ENCODE peak calls at places on chromosome 17, in four cellular contexts. F is cardiac fibroblast, L is endothelial cell, O is thoracic aorta. A is an unnamed sample.

GRCh38 chr17:81332949-81333570 is 38.0 kb upstream of the SLC38A10 start:
- DNase-seq in F (no peak), L (no peak), O (no peak), A (no peak)

GRCh38 chr17:57255182-57255775 is 1.0 kb upstream of the MSI2 start:
- DNase-seq in O (no peak), L (no peak), F (no peak), A (no peak)

GRCh38 chr17:42578282-42578869 is 847 bp upstream of the PSMC3IP start:
- DNase-seq in F (peak), L (peak), O (no peak), A (peak)

GRCh38 chr17:49967621-49968379 is 1.2 kb upstream of the DLX4 start:
- DNase-seq in L (no peak), F (no peak), O (no peak), A (no peak)

GRCh38 chr17:80813318-80813717 is 178.3 kb upstream of the CHMP6 start:
- DNase-seq in L (no peak), F (no peak), O (no peak), A (no peak)

GRCh38 chr17:27954521-27955495 is 61.6 kb upstream of the LYRM9 start:
- DNase-seq in O (no peak), L (no peak), F (no peak), A (no peak)

GRCh38 chr17:7393613-7394451 is 493 bp downstream of the PLSCR3 start:
- DNase-seq in F (no peak), O (no peak), L (no peak), A (peak)

GRCh38 chr17:35807371-35808144 is 1.7 kb upstream of the TAF15 start:
- DNase-seq in O (no peak), L (no peak), F (peak), A (no peak)

GRCh38 chr17:77375917-77376651 is 235.3 kb downstream of the SEC14L1 start:
- DNase-seq in O (no peak), L (no peak), F (peak), A (no peak)

GRCh38 chr17:75684249-75684648 is 17.1 kb downstream of the SAP30BP start:
- DNase-seq in L (no peak), O (no peak), F (no peak), A (no peak)

GRCh38 chr17:75681289-75681688 is 14.2 kb downstream of the SAP30BP start:
- DNase-seq in L (no peak), F (peak), O (no peak), A (no peak)

GRCh38 chr17:75679706-75680201 is 12.6 kb downstream of the SAP30BP start:
- DNase-seq in F (peak), L (no peak), O (no peak), A (no peak)

GRCh38 chr17:75683467-75684041 is 16.4 kb downstream of the SAP30BP start:
- DNase-seq in L (no peak), O (no peak), F (no peak), A (no peak)

DNA sequence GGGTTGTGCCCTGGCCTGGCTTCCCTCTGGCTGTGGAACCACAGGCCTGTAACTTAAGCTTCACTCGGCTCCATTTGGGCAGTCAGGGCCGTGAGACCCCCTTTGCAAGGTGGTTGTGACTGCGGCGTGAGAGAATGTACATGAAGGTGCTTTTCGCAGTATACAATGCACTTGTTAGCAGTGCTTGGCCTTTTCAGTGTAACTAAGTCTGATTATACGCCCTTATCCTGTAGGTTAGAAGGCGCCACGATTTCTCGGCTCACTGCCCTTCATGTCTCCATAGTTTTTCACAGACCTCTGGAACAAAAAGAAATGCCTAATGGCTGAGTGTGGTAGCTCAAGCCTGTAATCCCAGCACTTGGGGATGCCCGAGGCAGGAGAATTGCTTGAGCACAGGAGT is 13.3 kb downstream of the SAP30BP start:
- DNase-seq in O (no peak), F (no peak), L (no peak), A (no peak)
- TF ChIP-seq CTCF in O (no peak), F (no peak), L (no peak), A (no peak)

DNA sequence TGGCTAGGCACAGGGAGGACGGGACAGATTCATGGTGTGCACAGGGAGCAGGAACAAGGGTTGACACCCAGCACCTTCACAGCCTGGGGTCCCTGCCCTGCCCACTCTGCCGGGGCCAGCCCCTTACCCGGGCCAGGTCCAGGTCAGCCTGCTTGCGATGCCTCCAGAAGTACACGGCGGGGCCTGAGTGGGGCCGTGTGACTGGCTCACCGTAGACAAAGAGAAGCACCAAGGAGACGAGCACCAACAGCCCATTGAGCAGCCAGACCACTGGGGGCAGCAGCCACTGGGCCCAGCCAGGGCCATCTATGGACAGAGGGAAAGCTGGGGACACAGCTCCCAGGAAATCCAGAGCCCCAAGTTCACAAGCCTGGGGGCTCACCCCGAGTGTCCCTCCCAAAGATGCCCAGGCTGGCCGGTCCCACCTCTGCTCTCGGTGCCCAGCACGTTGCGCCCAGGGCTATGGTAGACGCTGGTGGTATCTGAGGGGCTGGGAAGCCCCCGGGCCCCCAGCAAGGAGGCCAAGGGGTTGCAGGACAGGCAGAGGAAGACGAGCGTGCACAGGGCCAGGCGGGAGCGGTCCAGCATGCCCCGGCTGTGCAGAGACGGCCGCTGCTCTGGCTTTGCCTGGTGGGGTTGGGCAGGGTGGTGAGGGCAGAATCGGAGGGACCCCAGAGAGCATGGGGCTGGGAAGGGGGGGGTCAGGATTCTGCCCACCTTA is 19.8 kb downstream of the SREBF1 start:
- DNase-seq in L (no peak), F (no peak), O (no peak), A (no peak)
- TF ChIP-seq CTCF in L (no peak), F (peak), O (no peak), A (no peak)

DNA sequence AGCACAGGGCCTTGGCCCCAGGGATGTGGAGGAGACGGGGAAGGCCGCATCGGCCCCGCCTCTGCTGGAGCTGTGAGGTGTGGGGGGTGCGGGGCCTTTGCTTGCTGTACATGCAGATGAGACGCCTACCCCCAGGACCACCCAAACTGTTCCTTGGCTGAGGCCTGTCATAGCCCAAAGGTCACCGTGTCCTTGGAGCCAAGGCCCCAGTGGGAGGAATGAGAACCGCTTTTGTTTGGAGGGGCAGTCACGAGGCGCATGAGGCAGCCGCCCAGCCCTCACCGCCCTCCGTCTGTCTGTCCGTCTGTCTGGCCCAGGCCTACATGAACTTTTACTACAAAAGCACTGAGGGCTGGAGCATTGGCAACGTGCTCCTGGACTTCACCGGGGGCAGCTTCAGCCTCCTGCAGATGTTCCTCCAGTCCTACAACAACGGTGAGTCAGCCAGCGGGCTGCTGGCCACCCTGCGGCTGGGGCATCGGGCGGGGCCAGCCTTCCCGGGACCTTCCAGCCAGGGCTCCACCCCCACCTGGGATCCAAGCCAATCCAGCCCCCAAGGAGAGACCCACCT is 8.8 kb downstream of the TAX1BP3 start:
- DNase-seq in O (peak), L (no peak), F (peak), A (no peak)
- TF ChIP-seq CTCF in O (peak), L (no peak), F (peak), A (no peak)

DNA sequence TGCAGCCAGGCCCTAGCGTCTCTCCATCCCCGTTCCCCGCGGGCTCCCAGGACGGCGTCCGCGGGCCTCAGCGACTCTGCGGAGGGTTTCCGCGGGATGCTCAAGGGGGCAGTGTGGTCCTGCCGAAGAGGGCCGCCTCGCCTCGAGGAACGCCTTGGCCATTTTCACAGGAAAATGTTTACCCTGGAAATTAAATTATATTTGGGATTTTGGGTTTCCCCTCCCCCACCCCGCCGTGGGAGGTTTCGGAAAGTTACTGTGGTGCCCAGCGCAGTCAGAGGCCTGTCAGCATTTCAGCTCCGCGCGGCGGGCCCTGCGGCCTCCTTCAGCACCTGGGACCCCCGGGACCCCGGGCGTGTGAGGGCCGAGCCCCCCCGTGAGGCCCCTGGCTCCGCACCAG is 94.5 kb downstream of the PCTP start:
- DNase-seq in O (peak), L (peak), F (peak), A (peak)
- TF ChIP-seq CTCF in O (peak), L (peak), F (peak), A (peak)

GRCh38 chr17:34474706-34475105 is 104.7 kb upstream of the TMEM132E start:
- DNase-seq in F (no peak), O (no peak), L (no peak), A (no peak)
- TF ChIP-seq CTCF in F (no peak), O (no peak), L (peak), A (peak)

GRCh38 chr17:73325527-73325842 is 13.7 kb upstream of the CDC42EP4 start:
- DNase-seq in F (peak), O (no peak), L (no peak), A (no peak)
- TF ChIP-seq CTCF in F (peak), O (no peak), L (no peak), A (no peak)

GRCh38 chr17:20226814-20227482 is 217.8 kb downstream of the SPECC1 start:
- DNase-seq in F (peak), O (peak), L (peak), A (peak)

GRCh38 chr17:20223808-20224328 is 214.7 kb downstream of the SPECC1 start:
- DNase-seq in O (no peak), F (no peak), L (no peak), A (no peak)

GRCh38 chr17:20228410-20228809 is 219.3 kb downstream of the SPECC1 start:
- DNase-seq in L (no peak), F (no peak), O (no peak), A (no peak)

GRCh38 chr17:20224379-20224778 is 215.2 kb downstream of the SPECC1 start:
- DNase-seq in F (no peak), O (no peak), L (no peak), A (no peak)

GRCh38 chr17:20225162-20226115 is 216.3 kb downstream of the SPECC1 start:
- DNase-seq in O (no peak), F (no peak), L (no peak), A (no peak)
- TF ChIP-seq CTCF in O (no peak), F (no peak), L (no peak), A (no peak)